ENCODE peak calls at places on chromosomes 2 and 18, in four cellular contexts. One of them, this sample, is unnamed.

GRCh38 chr2:45011621-45012602 is 2.7 kb upstream of the SIX2 start:
- DNase-seq in transverse colon: no peak
- DNase-seq in GM12878: no peak
- DNase-seq in K562: no peak
- DNase-seq in this sample: no peak

GRCh38 chr2:207385903-207386302 is 143.9 kb upstream of the CREB1 start:
- DNase-seq in transverse colon: no peak
- DNase-seq in K562: no peak
- DNase-seq in GM12878: no peak
- DNase-seq in this sample: no peak

GRCh38 chr2:152710713-152711112 is 6.5 kb downstream of the PRPF40A start:
- DNase-seq in GM12878: no peak
- DNase-seq in transverse colon: no peak
- DNase-seq in K562: no peak
- DNase-seq in this sample: no peak

GRCh38 chr18:7273301-7273911 is 42.5 kb downstream of the LRRC30 start:
- DNase-seq in K562: no peak
- DNase-seq in transverse colon: peak; percentile 15
- DNase-seq in GM12878: no peak
- DNase-seq in this sample: peak; percentile 29

GRCh38 chr2:86342488-86342887 is 5.1 kb upstream of the REEP1 start:
- DNase-seq in K562: no peak
- DNase-seq in GM12878: no peak
- DNase-seq in transverse colon: no peak
- DNase-seq in this sample: no peak

GRCh38 chr2:42328148-42328833 is 32.7 kb downstream of the COX7A2L start:
- DNase-seq in K562: no peak
- DNase-seq in transverse colon: no peak
- DNase-seq in GM12878: no peak
- DNase-seq in this sample: no peak

GRCh38 chr18:79798999-79799370 is 1.2 kb downstream of the KCNG2 start:
- DNase-seq in transverse colon: no peak
- DNase-seq in GM12878: no peak
- DNase-seq in K562: no peak
- DNase-seq in this sample: no peak

GRCh38 chr18:49024808-49025361 is 74.1 kb upstream of the SMAD7 start:
- DNase-seq in K562: no peak
- DNase-seq in transverse colon: no peak
- DNase-seq in GM12878: no peak
- DNase-seq in this sample: no peak

GRCh38 chr2:151306621-151307020 is 17.2 kb upstream of the NMI start:
- DNase-seq in K562: no peak
- DNase-seq in transverse colon: no peak
- DNase-seq in GM12878: no peak
- DNase-seq in this sample: no peak

GRCh38 chr2:84799772-84800171 is 81.1 kb downstream of the TRABD2A start:
- DNase-seq in GM12878: no peak
- DNase-seq in K562: no peak
- DNase-seq in transverse colon: no peak
- DNase-seq in this sample: no peak

GRCh38 chr18:79693561-79694205 is 14.1 kb downstream of the CTDP1 start:
- DNase-seq in GM12878: no peak
- DNase-seq in transverse colon: no peak
- DNase-seq in K562: peak; percentile 44
- DNase-seq in this sample: no peak

GRCh38 chr18:9135912-9136314 is 668 bp upstream of the ANKRD12 start:
- DNase-seq in GM12878: no peak
- DNase-seq in transverse colon: peak; percentile 67
- DNase-seq in K562: peak; percentile 71
- DNase-seq in this sample: no peak

GRCh38 chr2:12702661-12703121 is 14.0 kb upstream of the TRIB2 start:
- DNase-seq in GM12878: no peak
- DNase-seq in transverse colon: no peak
- DNase-seq in K562: no peak
- DNase-seq in this sample: no peak

DNA sequence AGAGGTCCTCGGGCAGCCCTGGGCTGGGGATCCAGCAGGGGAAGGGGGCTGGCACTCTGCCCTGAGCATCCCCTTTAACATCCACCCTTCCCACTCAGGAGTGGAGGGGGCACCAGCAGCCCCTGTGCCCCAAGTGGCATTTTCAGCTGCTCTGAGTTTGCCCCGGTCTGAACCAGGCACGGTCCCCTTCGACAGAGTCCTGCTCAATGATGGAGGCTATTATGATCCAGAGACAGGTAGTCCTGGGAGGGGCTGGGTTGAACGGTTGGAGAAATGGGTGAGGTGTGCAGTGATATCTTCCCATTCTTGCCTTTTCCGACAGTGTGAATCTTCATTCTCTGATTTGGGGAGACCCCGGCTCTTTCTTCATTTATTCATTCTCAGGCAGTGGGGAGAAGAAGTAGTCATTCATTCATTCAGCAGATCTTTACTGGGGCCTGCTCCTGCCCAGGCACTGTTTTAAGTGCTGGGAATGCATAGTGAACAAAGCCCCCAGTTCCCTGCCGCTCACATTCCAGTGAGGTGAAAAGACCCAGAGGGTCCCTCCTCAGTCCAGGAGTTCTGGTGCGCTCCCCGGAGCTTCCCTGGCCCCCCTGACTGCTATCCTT is 1.4 kb upstream of the KHK start:
- DNase-seq in transverse colon: no peak
- DNase-seq in GM12878: no peak
- DNase-seq in K562: no peak
- DNase-seq in this sample: no peak
- H3K4me3 ChIP-seq in transverse colon: no peak overlapping the region
- H3K4me3 ChIP-seq in GM12878: peak overlapping the region; percentile 85
- H3K4me3 ChIP-seq in K562: peak overlapping the region; percentile 57
- H3K4me3 ChIP-seq in this sample: peak overlapping the region; percentile 65

GRCh38 chr2:27085670-27086089 is 892 bp upstream of the KHK start:
- DNase-seq in transverse colon: peak; percentile 84
- DNase-seq in K562: peak; percentile 53
- DNase-seq in GM12878: no peak
- DNase-seq in this sample: peak; percentile 73

GRCh38 chr2:27087823-27088410 is 1.3 kb downstream of the KHK start:
- DNase-seq in transverse colon: no peak
- DNase-seq in GM12878: no peak
- DNase-seq in K562: no peak
- DNase-seq in this sample: no peak

GRCh38 chr2:27084297-27085061 is 2.1 kb upstream of the KHK start:
- DNase-seq in GM12878: no peak
- DNase-seq in transverse colon: no peak
- DNase-seq in K562: no peak
- DNase-seq in this sample: no peak

GRCh38 chr2:27086722-27087446 is at the start of gene KHK:
- DNase-seq in transverse colon: peak; percentile 77
- DNase-seq in K562: peak; percentile 76
- DNase-seq in GM12878: no peak
- DNase-seq in this sample: peak; percentile 61

DNA sequence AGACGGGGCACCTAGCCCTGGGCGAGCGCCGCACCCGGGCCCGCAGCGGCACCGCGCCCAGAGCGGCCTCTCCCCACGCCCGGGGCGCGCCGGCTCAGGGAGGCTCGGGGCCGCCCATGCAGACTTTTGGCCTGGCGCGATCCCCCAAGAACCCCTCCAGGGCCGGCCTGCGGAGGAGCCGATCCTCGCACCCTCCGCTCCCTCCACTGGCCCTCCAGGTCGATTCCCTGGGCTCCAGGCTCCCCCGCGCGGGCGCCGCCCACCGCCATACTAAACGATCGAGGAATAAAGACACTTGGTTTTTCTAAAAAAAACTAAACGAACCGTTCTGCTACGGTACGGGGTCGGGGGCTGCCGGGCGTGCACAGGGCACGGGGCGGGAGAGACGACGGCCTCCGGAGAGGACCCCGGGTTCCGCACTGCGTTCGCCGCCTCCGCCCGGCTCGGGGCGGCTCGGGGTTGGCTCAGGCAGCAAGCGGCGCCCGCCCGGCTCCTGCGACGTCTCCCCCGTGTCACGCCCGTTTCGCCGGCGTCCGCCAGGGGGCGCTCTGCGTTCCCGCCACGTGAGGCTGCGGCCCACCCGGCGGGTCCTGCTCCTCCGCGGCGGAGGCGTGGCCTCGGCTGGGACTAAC is 366 bp upstream of the KHK start:
- DNase-seq in transverse colon: peak; percentile 97
- DNase-seq in K562: peak; percentile 96
- DNase-seq in GM12878: peak; percentile 73
- DNase-seq in this sample: peak; percentile 97
- TF ChIP-seq POLR2A in transverse colon: peak; percentile 75
- TF ChIP-seq POLR2A in K562: peak; percentile 70
- TF ChIP-seq POLR2A in GM12878: peak; percentile 80
- TF ChIP-seq POLR2A in this sample: no peak

DNA sequence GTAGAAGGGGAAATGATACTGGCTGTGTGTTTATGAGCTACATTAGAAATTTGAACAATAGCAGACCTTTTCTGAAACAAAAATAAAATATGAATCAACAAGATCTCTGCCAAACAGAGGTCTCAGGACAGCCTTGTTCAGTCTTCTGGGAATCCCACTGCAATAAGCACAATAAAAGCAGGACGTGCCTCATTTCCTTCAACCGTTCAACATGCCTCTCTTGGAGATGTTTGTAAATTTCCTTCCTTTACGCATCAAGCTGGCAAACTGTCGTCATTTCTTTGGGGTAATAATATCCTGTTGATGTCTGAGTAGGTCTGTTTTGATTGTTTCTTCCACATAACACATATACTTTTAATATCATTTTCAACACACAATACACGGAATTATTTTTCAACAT is 77.2 kb downstream of the TCF4 start:
- DNase-seq in transverse colon: no peak
- DNase-seq in GM12878: no peak
- DNase-seq in K562: no peak
- DNase-seq in this sample: no peak
- TF ChIP-seq POLR2AphosphoS5 in transverse colon: peak; percentile 46
- TF ChIP-seq POLR2AphosphoS5 in GM12878: no peak
- TF ChIP-seq POLR2AphosphoS5 in K562: no peak
- TF ChIP-seq POLR2AphosphoS5 in this sample: peak; percentile 58

GRCh38 chr2:48890732-48891131 is 135.2 kb upstream of the LHCGR start:
- DNase-seq in K562: no peak
- DNase-seq in transverse colon: no peak
- DNase-seq in GM12878: no peak
- DNase-seq in this sample: no peak
- H3K4me3 ChIP-seq in K562: no peak overlapping the region
- H3K4me3 ChIP-seq in transverse colon: no peak overlapping the region
- H3K4me3 ChIP-seq in GM12878: no peak overlapping the region
- H3K4me3 ChIP-seq in this sample: no peak overlapping the region

GRCh38 chr2:230472619-230473018 is 56.6 kb downstream of the SP100 start:
- DNase-seq in transverse colon: no peak
- DNase-seq in K562: no peak
- DNase-seq in GM12878: peak; percentile 34
- DNase-seq in this sample: no peak
- TF ChIP-seq POLR2A in transverse colon: no peak
- TF ChIP-seq POLR2A in K562: no peak
- TF ChIP-seq POLR2A in GM12878: no peak
- TF ChIP-seq POLR2A in this sample: no peak

DNA sequence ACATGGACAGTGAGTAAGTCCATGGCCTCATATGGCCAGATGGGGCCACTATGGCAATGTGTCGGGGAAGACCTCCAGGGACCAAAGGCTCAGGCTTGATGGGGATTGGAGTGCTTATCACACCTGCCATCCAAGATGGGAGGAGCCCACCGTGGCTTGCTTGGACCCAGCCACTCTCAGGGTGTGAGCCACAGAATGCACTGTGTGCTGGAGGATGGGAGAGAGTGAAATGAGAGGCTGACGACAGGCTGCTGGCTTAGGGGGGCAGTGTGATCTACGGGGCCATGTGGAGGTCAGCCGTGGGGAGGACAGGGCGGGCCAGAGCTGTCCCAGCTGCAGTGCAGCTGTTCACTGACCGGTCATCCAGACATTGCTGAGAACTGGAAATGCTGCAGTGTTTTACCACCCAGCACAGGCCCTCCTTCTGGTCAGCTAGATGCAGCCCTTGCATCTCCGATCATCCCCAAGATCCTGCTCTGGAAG is 339.7 kb downstream of the CYP26B1 start:
- DNase-seq in K562: no peak
- DNase-seq in GM12878: no peak
- DNase-seq in transverse colon: peak; percentile 28
- DNase-seq in this sample: no peak
- TF ChIP-seq POLR2AphosphoS5 in K562: no peak
- TF ChIP-seq POLR2AphosphoS5 in GM12878: no peak
- TF ChIP-seq POLR2AphosphoS5 in transverse colon: peak; percentile 68
- TF ChIP-seq POLR2AphosphoS5 in this sample: peak; percentile 15

GRCh38 chr2:167626961-167627360 is 620.4 kb downstream of the STK39 start:
- DNase-seq in transverse colon: no peak
- DNase-seq in K562: no peak
- DNase-seq in GM12878: no peak
- DNase-seq in this sample: no peak

GRCh38 chr2:167626301-167626700 is 621.1 kb downstream of the STK39 start:
- DNase-seq in GM12878: no peak
- DNase-seq in transverse colon: no peak
- DNase-seq in K562: no peak
- DNase-seq in this sample: no peak
- H3K4me3 ChIP-seq in GM12878: no peak overlapping the region
- H3K4me3 ChIP-seq in transverse colon: no peak overlapping the region
- H3K4me3 ChIP-seq in K562: no peak overlapping the region
- H3K4me3 ChIP-seq in this sample: no peak overlapping the region

DNA sequence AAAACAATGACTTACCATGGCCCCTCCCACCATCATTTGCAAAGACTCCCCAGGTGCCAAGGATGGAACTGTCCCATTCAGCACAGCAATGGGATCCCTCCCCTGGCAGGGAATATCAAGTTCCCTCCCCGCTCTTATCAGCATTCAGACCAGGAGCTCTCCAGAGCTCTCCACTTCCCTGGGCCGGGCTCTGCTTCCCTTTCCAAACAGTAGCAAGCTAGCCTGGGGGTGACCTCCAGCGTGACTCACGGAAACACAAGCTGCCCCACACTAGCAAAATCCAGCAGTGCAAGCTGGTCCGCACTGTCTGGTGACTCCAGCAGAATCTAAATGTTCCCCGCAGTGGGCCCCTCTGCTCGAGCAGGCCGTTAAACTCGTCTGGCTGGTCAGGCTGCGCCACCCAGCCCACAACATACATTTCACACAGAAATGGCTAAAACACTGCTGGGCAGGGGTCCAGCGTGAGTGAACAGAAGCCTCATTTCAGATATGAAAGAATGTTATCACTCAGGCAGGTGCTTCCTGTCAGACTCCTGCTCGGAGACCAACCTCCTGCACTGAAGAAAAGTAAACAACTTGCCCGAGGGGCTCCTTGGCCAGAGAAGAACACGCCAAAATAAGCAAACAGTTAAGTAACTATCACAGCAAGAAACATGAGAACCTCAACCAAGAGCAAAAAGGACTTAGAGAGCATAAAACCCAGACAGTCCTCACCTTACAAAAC is 33.9 kb downstream of the STAT1 start:
- DNase-seq in K562: no peak
- DNase-seq in GM12878: no peak
- DNase-seq in transverse colon: peak; percentile 49
- DNase-seq in this sample: peak; percentile 74
- TF ChIP-seq POLR2A in K562: no peak
- TF ChIP-seq POLR2A in GM12878: peak; percentile 58
- TF ChIP-seq POLR2A in transverse colon: no peak
- TF ChIP-seq POLR2A in this sample: no peak

This sample was measured in stomach.